ENCODE peak calls at places on chromosomes 12 and 14, in eight cellular contexts. Q, F, P, B, D, K, S and Y are unnamed samples.
A peak's percentile ranks its signal among the peaks of the same experiment; 100 is the strongest.

GRCh38 chr14:54839681-54840080 is 62.9 kb downstream of the GCH1 start:
- DNase-seq in Q (no peak), F (no peak), P (peak; percentile 31), B (peak; percentile 83), D (no peak), K (no peak), S (no peak), Y (no peak)

GRCh38 chr12:57489157-57489641 is 1.3 kb downstream of the MARS1 start:
- DNase-seq in Q (no peak), F (no peak), P (no peak), B (no peak), D (no peak), K (no peak), S (no peak), Y (no peak)

GRCh38 chr12:116495260-116495659 is 63.9 kb upstream of the MAP1LC3B2 start:
- DNase-seq in Q (no peak), F (peak; percentile 41), P (no peak), B (no peak), D (no peak), K (no peak), S (no peak), Y (peak; percentile 34)

GRCh38 chr14:22008098-22008412 is 334.4 kb upstream of the OR4E1 start:
- DNase-seq in Q (no peak), F (no peak), P (no peak), B (no peak), D (no peak), K (no peak), S (no peak), Y (no peak)

GRCh38 chr12:27779837-27780611 is at the start of the genes KLHL42 and MANSC4:
- DNase-seq in Q (no peak), F (peak; percentile 43), P (peak; percentile 38), B (peak; percentile 89), D (peak; percentile 69), K (peak; percentile 86), S (peak; percentile 76), Y (peak; percentile 67)

GRCh38 chr14:23160924-23161522 is 22.4 kb downstream of the SLC7A8 start:
- DNase-seq in Q (no peak), F (no peak), P (no peak), B (no peak), D (peak; percentile 44), K (peak; percentile 78), S (peak; percentile 68), Y (peak; percentile 59)

GRCh38 chr14:20662968-20663731 is 21.2 kb upstream of the RNASE4 start:
- DNase-seq in Q (peak; percentile 88), F (peak; percentile 74), P (peak; percentile 13), B (peak; percentile 73), D (peak; percentile 83), K (peak; percentile 82), S (no peak), Y (peak; percentile 79)

GRCh38 chr14:96205059-96205993 is 687 bp downstream of the BDKRB2 start:
- DNase-seq in Q (no peak), F (peak; percentile 30), P (no peak), B (no peak), D (no peak), K (no peak), S (no peak), Y (no peak)

GRCh38 chr12:105253882-105254513 is 18.0 kb upstream of the APPL2 start:
- DNase-seq in Q (no peak), F (peak; percentile 39), P (no peak), B (no peak), D (no peak), K (no peak), S (no peak), Y (no peak)

GRCh38 chr12:45591635-45592034 is 137.9 kb upstream of the ARID2 start:
- DNase-seq in Q (no peak), F (no peak), P (no peak), B (no peak), D (peak; percentile 46), K (no peak), S (no peak), Y (no peak)

GRCh38 chr14:76461886-76462285 is 85.9 kb downstream of the ESRRB start:
- DNase-seq in Q (no peak), F (no peak), P (no peak), B (no peak), D (no peak), K (no peak), S (no peak), Y (no peak)

GRCh38 chr12:66279127-66279712 is 23.1 kb upstream of the HELB start:
- DNase-seq in Q (no peak), F (peak; percentile 21), P (no peak), B (no peak), D (no peak), K (no peak), S (no peak), Y (no peak)

GRCh38 chr12:40801861-40802260 is 109.6 kb downstream of the CNTN1 start:
- DNase-seq in Q (no peak), F (no peak), P (no peak), B (no peak), D (no peak), K (no peak), S (no peak), Y (no peak)

GRCh38 chr14:36035675-36036074 is 140.8 kb downstream of the PTCSC3 start:
- DNase-seq in Q (no peak), F (no peak), P (no peak), B (no peak), D (no peak), K (no peak), S (no peak), Y (no peak)

GRCh38 chr12:49026678-49027480 is 8.3 kb upstream of the PRKAG1 start:
- DNase-seq in Q (no peak), F (no peak), P (no peak), B (no peak), D (peak; percentile 5), K (no peak), S (peak; percentile 66), Y (no peak)
- TF ChIP-seq POLR2A in Q (no peak), F (no peak), P (no peak), B (no peak), D (no peak), K (no peak), S (no peak), Y (no peak)

GRCh38 chr12:32949815-32950214 is 53.2 kb upstream of the PKP2 start:
- DNase-seq in Q (no peak), F (no peak), P (no peak), B (no peak), D (no peak), K (no peak), S (no peak), Y (no peak)

GRCh38 chr12:32946504-32947131 is 50.0 kb upstream of the PKP2 start:
- DNase-seq in Q (no peak), F (no peak), P (no peak), B (no peak), D (no peak), K (no peak), S (no peak), Y (no peak)

GRCh38 chr12:32944195-32944594 is 47.6 kb upstream of the PKP2 start:
- DNase-seq in Q (no peak), F (peak; percentile 7), P (no peak), B (no peak), D (no peak), K (no peak), S (no peak), Y (no peak)

DNA sequence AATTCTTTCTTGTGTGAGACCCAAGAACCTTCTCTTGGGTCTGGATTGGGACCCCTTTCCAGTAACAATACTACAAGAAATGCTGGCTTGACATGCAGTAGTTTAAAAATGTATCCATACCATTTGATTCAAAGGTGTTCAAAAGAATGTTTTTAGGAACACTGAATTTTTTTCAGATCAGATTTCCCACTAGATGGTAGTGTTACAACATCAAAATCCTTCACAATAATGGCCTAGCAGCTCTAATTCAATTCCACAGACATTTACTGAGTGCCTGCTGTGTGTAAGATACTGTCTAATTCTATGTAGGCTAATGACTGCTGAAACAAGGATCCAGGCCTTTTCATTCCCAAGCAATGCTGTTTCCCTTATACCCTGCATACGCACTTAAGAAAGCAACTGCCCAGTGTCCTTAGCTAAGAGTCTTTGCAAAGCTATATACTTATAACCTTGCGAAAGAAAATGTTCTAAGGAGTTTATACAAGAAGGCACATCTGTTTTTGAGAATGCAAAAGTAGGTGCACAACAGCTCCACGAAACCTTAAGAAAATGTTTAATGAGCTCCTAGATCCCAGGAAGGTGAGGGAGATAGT is 50.7 kb upstream of the PKP2 start:
- DNase-seq in Q (no peak), F (peak; percentile 7), P (no peak), B (no peak), D (no peak), K (no peak), S (no peak), Y (no peak)
- TF ChIP-seq CTCF in Q (no peak), F (peak; percentile 52), P (peak; percentile 26), B (no peak), D (no peak), K (no peak), S (no peak), Y (no peak)

GRCh38 chr12:7857916-7858315 is 14.8 kb downstream of the SLC2A14 start:
- DNase-seq in Q (no peak), F (no peak), P (no peak), B (no peak), D (no peak), K (no peak), S (no peak), Y (no peak)
- TF ChIP-seq EP300 in Q (no peak), F (no peak), P (no peak), B (no peak), D (no peak), K (no peak), S (no peak), Y (no peak)

DNA sequence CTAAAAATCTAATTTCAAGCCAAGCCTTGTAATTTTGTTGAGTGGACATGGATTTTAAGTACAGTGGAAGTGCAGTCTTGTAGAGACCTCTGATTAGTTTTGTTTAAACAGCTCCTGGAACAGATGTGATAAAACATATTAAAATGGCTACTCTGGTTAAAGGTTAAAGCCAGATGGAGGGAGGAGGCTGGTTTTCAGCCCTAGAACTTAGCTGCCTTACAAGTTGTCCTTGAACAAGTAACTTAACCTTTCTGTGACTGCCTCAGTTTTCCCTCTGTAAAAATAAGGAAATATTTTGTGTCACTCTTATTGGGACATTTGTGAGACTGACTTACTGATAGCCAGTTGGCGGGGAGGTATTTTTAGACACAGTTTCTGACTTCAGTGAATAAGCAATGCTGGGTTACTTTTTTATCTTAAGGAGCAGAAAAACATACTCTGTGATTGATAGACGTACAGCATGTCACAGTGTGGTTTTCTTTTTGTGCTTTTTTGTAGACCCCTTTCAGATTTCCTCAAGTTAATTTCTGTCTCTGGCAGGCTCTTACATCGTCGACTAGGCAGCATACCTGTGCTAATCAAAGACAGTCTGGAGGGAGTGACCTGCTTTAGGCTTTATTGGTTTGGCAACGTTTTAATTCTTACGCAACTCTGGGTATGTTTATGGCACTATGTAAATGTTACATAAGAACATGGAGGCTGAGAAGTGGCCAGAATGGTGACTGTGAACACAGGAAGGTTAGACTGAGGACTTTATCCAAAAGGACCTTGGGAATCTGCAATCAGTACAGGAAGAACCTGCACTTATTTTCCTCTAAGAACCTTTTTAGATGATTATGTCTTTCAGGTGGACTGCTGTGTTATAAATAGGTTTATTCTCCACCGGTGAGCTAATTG is 3.2 kb downstream of the ACVR1B start:
- DNase-seq in Q (no peak), F (no peak), P (no peak), B (no peak), D (peak; percentile 64), K (no peak), S (no peak), Y (peak; percentile 44)
- TF ChIP-seq POLR2A in Q (no peak), F (no peak), P (no peak), B (peak; percentile 50), D (peak; percentile 91), K (no peak), S (no peak), Y (no peak)

GRCh38 chr14:64337901-64338615 is 43.9 kb upstream of the ESR2 start:
- DNase-seq in Q (no peak), F (peak; percentile 49), P (no peak), B (no peak), D (peak; percentile 59), K (no peak), S (peak; percentile 85), Y (peak; percentile 31)
- TF ChIP-seq CTCF in Q (no peak), F (no peak), P (peak; percentile 14), B (no peak), D (no peak), K (no peak), S (no peak), Y (no peak)